ENCODE peak calls at places on chromosomes 5 and 9, in ten cellular contexts. D is psoas muscle, O is fibroblast of the aortic adventitia, L is epithelial cell of proximal tubule, N is spleen, E is brain microvascular endothelial cell, B is AG04450, A is right cardiac atrium, Z is mesendoderm, J is A549. H is an unnamed sample.

GRCh38 chr5:80077317-80077716 is 42.2 kb downstream of the THBS4 start:
- DNase-seq in D (no peak), O (no peak), L (no peak), N (no peak), E (no peak), B (no peak), A (no peak), Z (no peak), J (no peak), H (no peak)

GRCh38 chr5:82356808-82357671 is 78.9 kb upstream of the RPS23 start:
- DNase-seq in D (peak; percentile 85), O (peak; percentile 100), L (no peak), N (no peak), E (peak; percentile 96), B (peak; percentile 54), A (peak; percentile 91), Z (peak; percentile 81), J (peak; percentile 85), H (peak; percentile 89)

GRCh38 chr5:126965061-126965475 is 65.3 kb downstream of the MARCHF3 start:
- DNase-seq in D (no peak), O (peak; percentile 97), L (no peak), N (no peak), E (peak; percentile 82), B (peak; percentile 72), A (no peak), Z (no peak), J (no peak), H (no peak)

GRCh38 chr5:138282918-138283742 is 8.7 kb upstream of the GFRA3 start:
- DNase-seq in D (no peak), O (peak; percentile 78), L (peak; percentile 12), N (no peak), E (peak; percentile 70), B (peak; percentile 20), A (peak; percentile 59), Z (peak; percentile 84), J (peak; percentile 76), H (no peak)

GRCh38 chr5:96478983-96479382 is 45.9 kb upstream of the PCSK1 start:
- DNase-seq in D (no peak), O (no peak), L (no peak), N (no peak), E (no peak), B (no peak), A (no peak), Z (no peak), J (no peak), H (no peak)

GRCh38 chr9:124894035-124894740 is 32.3 kb downstream of the ARPC5L start:
- DNase-seq in D (no peak), O (peak; percentile 7), L (no peak), N (no peak), E (no peak), B (no peak), A (no peak), Z (no peak), J (no peak), H (no peak)

GRCh38 chr9:6197330-6197729 is 18.3 kb upstream of the IL33 start:
- DNase-seq in D (no peak), O (peak; percentile 64), L (no peak), N (no peak), E (peak; percentile 4), B (no peak), A (peak; percentile 40), Z (peak; percentile 63), J (no peak), H (no peak)

GRCh38 chr5:138095100-138095907 is 11.5 kb downstream of the WNT8A start:
- DNase-seq in D (no peak), O (no peak), L (no peak), N (no peak), E (no peak), B (no peak), A (no peak), Z (no peak), J (no peak), H (no peak)

GRCh38 chr9:110389148-110389783 is 51.6 kb upstream of the TXNDC8 start:
- DNase-seq in D (no peak), O (no peak), L (no peak), N (no peak), E (no peak), B (no peak), A (no peak), Z (no peak), J (no peak), H (no peak)

GRCh38 chr5:158727108-158727507 is 372.6 kb downstream of the EBF1 start:
- DNase-seq in D (peak; percentile 19), O (no peak), L (no peak), N (no peak), E (no peak), B (no peak), A (no peak), Z (no peak), J (no peak), H (no peak)

DNA sequence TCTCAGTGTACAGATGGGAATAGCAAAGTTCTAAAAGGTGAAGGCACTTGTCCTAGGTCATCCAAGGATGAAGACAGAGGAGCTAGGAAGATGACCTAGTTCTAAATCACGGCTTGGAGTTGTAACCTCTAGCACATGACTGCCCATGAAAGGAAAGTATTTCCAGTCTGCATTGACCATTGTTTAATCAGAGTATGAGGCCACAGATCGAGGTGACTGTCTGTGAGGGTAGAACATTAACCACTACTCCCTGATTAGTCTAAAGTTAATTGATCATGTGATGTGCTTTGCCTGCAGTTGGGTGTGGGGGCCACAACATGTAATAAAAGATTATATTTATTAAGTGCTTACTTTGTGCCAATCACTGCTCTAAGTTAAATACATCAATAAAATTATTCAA is 732 bp upstream of the TNFSF15 start:
- DNase-seq in D (no peak), O (no peak), L (peak; percentile 57), N (no peak), E (no peak), B (no peak), A (no peak), Z (no peak), J (no peak), H (no peak)
- H3K4me3 ChIP-seq in D (no peak overlapping the region), O (no peak overlapping the region), L (peak overlapping the region; percentile 34), N (no peak overlapping the region), E (no peak overlapping the region), B (no peak overlapping the region), A (no peak overlapping the region), Z (no peak overlapping the region), J (no peak overlapping the region), H (no peak overlapping the region)

GRCh38 chr9:693460-694390 is 147.8 kb upstream of the DMRT1 start:
- DNase-seq in D (peak; percentile 37), O (peak; percentile 95), L (no peak), N (no peak), E (peak; percentile 66), B (peak; percentile 57), A (peak; percentile 72), Z (no peak), J (no peak), H (peak; percentile 70)
- H3K4me3 ChIP-seq in D (peak overlapping the region; percentile 70), O (peak overlapping the region; percentile 52), L (peak overlapping the region; percentile 40), N (no peak overlapping the region), E (no peak overlapping the region), B (peak overlapping the region; percentile 49), A (peak overlapping the region; percentile 77), Z (no peak overlapping the region), J (peak overlapping the region; percentile 16), H (peak overlapping the region; percentile 46)

GRCh38 chr9:35726876-35727438 is 5.0 kb downstream of the TLN1 start:
- DNase-seq in D (no peak), O (peak; percentile 53), L (no peak), N (peak; percentile 87), E (peak; percentile 40), B (no peak), A (peak; percentile 74), Z (no peak), J (peak; percentile 49), H (peak; percentile 92)

GRCh38 chr9:35729101-35729500 is 2.9 kb downstream of the TLN1 start:
- DNase-seq in D (no peak), O (peak; percentile 34), L (no peak), N (no peak), E (no peak), B (no peak), A (no peak), Z (no peak), J (no peak), H (no peak)

GRCh38 chr9:35728041-35728971 is 3.7 kb downstream of the TLN1 start:
- DNase-seq in D (peak; percentile 83), O (peak; percentile 94), L (peak; percentile 84), N (peak; percentile 91), E (peak; percentile 82), B (peak; percentile 74), A (peak; percentile 90), Z (peak; percentile 98), J (peak; percentile 60), H (peak; percentile 90)

GRCh38 chr9:35729700-35730485 is 2.1 kb downstream of the TLN1 start:
- DNase-seq in D (peak; percentile 56), O (peak; percentile 80), L (no peak), N (peak; percentile 92), E (peak; percentile 80), B (peak; percentile 69), A (peak; percentile 85), Z (peak; percentile 86), J (peak; percentile 66), H (peak; percentile 86)

DNA sequence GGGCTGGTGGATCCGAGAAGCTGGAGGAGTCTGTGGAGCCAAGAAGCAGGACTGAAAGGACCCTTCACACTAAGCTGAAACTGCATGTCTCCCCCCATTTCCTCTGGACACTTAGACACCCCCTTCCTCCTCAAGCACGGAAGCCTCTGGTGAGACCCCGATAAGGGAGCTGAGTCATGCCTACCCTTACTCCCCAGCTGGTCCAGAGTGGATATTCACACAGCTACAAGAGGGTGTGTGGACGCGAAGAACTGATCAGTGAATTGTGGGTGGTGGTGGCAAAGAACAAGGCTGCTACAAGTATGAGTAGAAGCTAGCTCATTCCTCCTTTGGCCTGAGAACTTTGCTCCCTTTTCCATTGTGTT is 4.3 kb downstream of the TLN1 start:
- DNase-seq in D (no peak), O (no peak), L (no peak), N (no peak), E (peak; percentile 68), B (no peak), A (no peak), Z (no peak), J (no peak), H (no peak)
- H3K4me3 ChIP-seq in D (peak overlapping the region; percentile 82), O (peak overlapping the region; percentile 98), L (peak overlapping the region; percentile 94), N (peak overlapping the region; percentile 27), E (peak overlapping the region; percentile 96), B (peak overlapping the region; percentile 98), A (peak overlapping the region; percentile 36), Z (no peak overlapping the region), J (peak overlapping the region; percentile 33), H (peak overlapping the region; percentile 65)

GRCh38 chr5:181052928-181053759 is 13.1 kb downstream of the BTNL9 start:
- DNase-seq in D (no peak), O (no peak), L (no peak), N (peak; percentile 80), E (no peak), B (no peak), A (no peak), Z (no peak), J (no peak), H (no peak)

GRCh38 chr5:181050016-181050415 is 9.9 kb downstream of the BTNL9 start:
- DNase-seq in D (no peak), O (no peak), L (no peak), N (no peak), E (no peak), B (no peak), A (no peak), Z (no peak), J (no peak), H (no peak)

GRCh38 chr5:181053760-181054122 is 13.7 kb downstream of the BTNL9 start:
- DNase-seq in D (no peak), O (no peak), L (no peak), N (no peak), E (no peak), B (no peak), A (no peak), Z (peak; percentile 19), J (no peak), H (no peak)

GRCh38 chr5:181052526-181052927 is 12.5 kb downstream of the BTNL9 start:
- DNase-seq in D (no peak), O (no peak), L (no peak), N (peak; percentile 80), E (no peak), B (no peak), A (no peak), Z (peak; percentile 34), J (peak; percentile 54), H (no peak)

GRCh38 chr5:181051841-181052525 is 11.9 kb downstream of the BTNL9 start:
- DNase-seq in D (no peak), O (no peak), L (no peak), N (no peak), E (no peak), B (no peak), A (no peak), Z (no peak), J (no peak), H (no peak)
- H3K4me3 ChIP-seq in D (peak overlapping the region; percentile 66), O (no peak overlapping the region), L (no peak overlapping the region), N (no peak overlapping the region), E (no peak overlapping the region), B (no peak overlapping the region), A (no peak overlapping the region), Z (no peak overlapping the region), J (peak overlapping the region; percentile 83), H (no peak overlapping the region)

H was measured in tibial artery.